ENCODE peak calls at places on chromosomes 6 and 20, in six cellular contexts. M is IMR-90, V is HepG2, N is K562, E is GM12878, O is SK-N-SH. B is an unnamed sample.

GRCh38 chr20:60046011-60046413 is 87.8 kb downstream of the CDH26 start:
- DNase-seq in M (peak), V (no peak), N (no peak), E (no peak), O (no peak), B (no peak)

GRCh38 chr6:41732601-41733348 is 2.6 kb downstream of the TFEB start:
- DNase-seq in M (no peak), V (no peak), N (no peak), E (peak), O (no peak), B (no peak)

GRCh38 chr6:12870033-12870432 is 153.5 kb downstream of the PHACTR1 start:
- DNase-seq in M (no peak), V (no peak), N (no peak), E (no peak), O (no peak), B (no peak)

GRCh38 chr20:44683263-44684046 is 31.7 kb upstream of the CCN5 start:
- DNase-seq in M (peak), V (peak), N (peak), E (peak), O (peak), B (peak)

GRCh38 chr6:6665505-6665904 is 77.0 kb downstream of the LY86 start:
- DNase-seq in M (no peak), V (no peak), N (no peak), E (no peak), O (no peak), B (no peak)

GRCh38 chr6:45681860-45682488 is 304.2 kb upstream of the SUPT3H start:
- DNase-seq in M (no peak), V (no peak), N (no peak), E (peak), O (no peak), B (no peak)

GRCh38 chr20:51800132-51800721 is 2.1 kb downstream of the SALL4 start:
- DNase-seq in M (no peak), V (peak), N (peak), E (no peak), O (peak), B (peak)

GRCh38 chr6:139418426-139419132 is 44.1 kb upstream of the CITED2 start:
- DNase-seq in M (no peak), V (no peak), N (no peak), E (no peak), O (no peak), B (no peak)

GRCh38 chr20:46108435-46108841 is 9.7 kb upstream of the CD40 start:
- DNase-seq in M (no peak), V (no peak), N (no peak), E (peak), O (no peak), B (no peak)

GRCh38 chr6:1906625-1907024 is 296.9 kb downstream of the FOXC1 start:
- DNase-seq in M (no peak), V (no peak), N (no peak), E (no peak), O (no peak), B (no peak)

GRCh38 chr20:41183391-41183790 is 46.0 kb downstream of the PLCG1 start:
- DNase-seq in M (no peak), V (no peak), N (no peak), E (no peak), O (no peak), B (no peak)

GRCh38 chr6:5141046-5141445 is 55.9 kb downstream of the PPP1R3G start:
- DNase-seq in M (peak), V (no peak), N (no peak), E (no peak), O (no peak), B (no peak)

GRCh38 chr6:137977206-137977605 is 110.1 kb downstream of the TNFAIP3 start:
- DNase-seq in M (no peak), V (no peak), N (no peak), E (no peak), O (no peak), B (no peak)

GRCh38 chr6:140320081-140320798 is 945.8 kb upstream of the CITED2 start:
- DNase-seq in M (peak), V (no peak), N (no peak), E (no peak), O (no peak), B (no peak)

GRCh38 chr6:117167520-117168271 is 97.7 kb upstream of the VGLL2 start:
- DNase-seq in M (peak), V (no peak), N (no peak), E (no peak), O (no peak), B (peak)

GRCh38 chr6:3848380-3848779 is 793 bp upstream of the FAM50B start:
- DNase-seq in M (no peak), V (no peak), N (no peak), E (no peak), O (no peak), B (no peak)

GRCh38 chr6:160420969-160421556 is 72.9 kb downstream of the SLC22A3 start:
- DNase-seq in M (no peak), V (no peak), N (no peak), E (no peak), O (no peak), B (no peak)

GRCh38 chr6:3194535-3195376 is 32.7 kb downstream of the TUBB2B start:
- DNase-seq in M (peak), V (no peak), N (no peak), E (no peak), O (peak), B (no peak)

GRCh38 chr6:18045507-18045906 is 58.1 kb upstream of the KIF13A start:
- DNase-seq in M (no peak), V (no peak), N (no peak), E (no peak), O (no peak), B (no peak)

GRCh38 chr6:3881722-3882421 is 32.7 kb downstream of the FAM50B start:
- DNase-seq in M (no peak), V (no peak), N (no peak), E (no peak), O (no peak), B (no peak)

GRCh38 chr20:44832724-44833123 is 22.4 kb upstream of the RIMS4 start:
- DNase-seq in M (no peak), V (no peak), N (no peak), E (no peak), O (no peak), B (no peak)

GRCh38 chr20:1225263-1225728 is 548 bp upstream of the RAD21L1 start:
- DNase-seq in M (no peak), V (peak), N (no peak), E (no peak), O (no peak), B (no peak)

GRCh38 chr6:88823998-88824397 is 139.4 kb downstream of the RNGTT start:
- DNase-seq in M (peak), V (peak), N (no peak), E (no peak), O (no peak), B (no peak)

GRCh38 chr6:36979343-36979742 is 6.7 kb downstream of the MTCH1 start:
- DNase-seq in M (peak), V (no peak), N (peak), E (no peak), O (peak), B (peak)

GRCh38 chr6:137024172-137024990 is 20.4 kb downstream of the IL20RA start:
- DNase-seq in M (no peak), V (no peak), N (no peak), E (no peak), O (no peak), B (no peak)

GRCh38 chr20:50913976-50914375 is 17.3 kb downstream of the ADNP start:
- DNase-seq in M (peak), V (no peak), N (peak), E (no peak), O (no peak), B (no peak)

GRCh38 chr6:52741872-52742271 is 21.4 kb downstream of the GSTA2 start:
- DNase-seq in M (no peak), V (no peak), N (no peak), E (no peak), O (no peak), B (no peak)

GRCh38 chr20:63850689-63851547 is 10.4 kb upstream of the ABHD16B start:
- DNase-seq in M (no peak), V (no peak), N (no peak), E (peak), O (no peak), B (no peak)

GRCh38 chr6:5087389-5087788 is 2.2 kb downstream of the PPP1R3G start:
- DNase-seq in M (no peak), V (no peak), N (no peak), E (no peak), O (no peak), B (no peak)

GRCh38 chr6:112342511-112342910 is 4.6 kb upstream of the RFPL4B start:
- DNase-seq in M (no peak), V (no peak), N (no peak), E (no peak), O (no peak), B (no peak)

GRCh38 chr6:147625946-147626345 is 117.5 kb downstream of the SAMD5 start:
- DNase-seq in M (no peak), V (no peak), N (no peak), E (no peak), O (no peak), B (no peak)

GRCh38 chr20:53875452-53875851 is 194.9 kb downstream of the BCAS1 start:
- DNase-seq in M (no peak), V (no peak), N (no peak), E (no peak), O (no peak), B (no peak)

GRCh38 chr20:41617059-41617921 is 887 bp downstream of the CHD6 start:
- DNase-seq in M (peak), V (peak), N (no peak), E (no peak), O (peak), B (peak)

GRCh38 chr6:113642714-113643442 is 214.3 kb upstream of the MARCKS start:
- DNase-seq in M (peak), V (peak), N (peak), E (no peak), O (peak), B (peak)

GRCh38 chr6:112318505-112318904 is 28.6 kb upstream of the RFPL4B start:
- DNase-seq in M (no peak), V (no peak), N (no peak), E (no peak), O (no peak), B (no peak)

GRCh38 chr6:168699631-168700315 is 258.8 kb downstream of the SMOC2 start:
- DNase-seq in M (no peak), V (no peak), N (no peak), E (no peak), O (peak), B (no peak)

GRCh38 chr6:20487669-20488375 is 46.4 kb upstream of the CDKAL1 start:
- DNase-seq in M (peak), V (no peak), N (no peak), E (no peak), O (no peak), B (no peak)

DNA sequence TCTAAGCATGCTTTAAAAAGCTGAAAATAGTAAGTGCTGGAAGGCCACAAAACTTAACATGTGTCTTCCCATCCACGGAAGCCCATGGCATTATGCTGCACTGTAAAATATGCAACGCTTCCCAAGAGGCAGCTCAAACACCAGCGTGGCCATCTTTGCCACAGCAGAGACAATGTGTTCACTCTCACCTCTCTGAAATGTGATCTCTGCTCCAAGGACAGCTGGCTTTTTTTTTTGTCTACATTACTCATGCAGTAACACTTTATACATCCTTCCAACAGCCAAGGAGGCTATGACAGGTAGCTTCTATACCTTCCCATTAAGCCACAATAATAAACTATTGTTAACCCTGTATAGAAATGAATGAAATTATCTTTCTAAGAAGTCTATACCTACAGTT is 49.2 kb downstream of the BLOC1S5 start:
- DNase-seq in M (peak), V (peak), N (no peak), E (no peak), O (no peak), B (no peak)
- TF ChIP-seq SMC3 in M (no peak), V (no peak), N (no peak), E (no peak), O (no peak), B (no peak)

GRCh38 chr6:67896476-67896875 is 738.6 kb upstream of the ADGRB3 start:
- DNase-seq in M (no peak), V (no peak), N (no peak), E (no peak), O (no peak), B (no peak)
- TF ChIP-seq SMC3 in M (no peak), V (no peak), N (no peak), E (no peak), O (no peak), B (no peak)

DNA sequence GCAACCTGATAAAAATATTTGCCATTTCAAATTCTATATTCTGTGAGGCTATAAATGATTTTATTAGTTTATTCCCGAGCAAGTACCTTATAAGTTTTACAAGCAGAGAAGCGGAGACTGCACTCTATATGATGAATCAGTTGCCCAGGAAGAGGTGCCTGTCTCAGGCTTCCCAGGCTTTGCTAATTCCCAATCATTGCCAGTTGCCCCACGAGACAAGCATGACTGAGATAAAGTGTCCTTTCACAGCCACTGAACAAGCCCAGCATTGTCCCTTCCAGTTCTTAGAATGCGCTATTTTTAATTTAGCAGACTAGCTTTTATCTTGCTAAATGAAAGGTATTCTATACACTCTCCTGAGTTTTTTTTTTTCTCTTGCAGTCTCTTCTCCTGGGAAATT is 260.7 kb downstream of the ALDH8A1 start:
- DNase-seq in M (no peak), V (no peak), N (no peak), E (no peak), O (peak), B (no peak)
- TF ChIP-seq SMC3 in M (no peak), V (no peak), N (no peak), E (no peak), O (no peak), B (no peak)

GRCh38 chr6:16585805-16586204 is 175.5 kb downstream of the ATXN1 start:
- DNase-seq in M (no peak), V (no peak), N (no peak), E (no peak), O (no peak), B (no peak)
- TF ChIP-seq SMC3 in M (no peak), V (no peak), N (no peak), E (no peak), O (no peak), B (no peak)

DNA sequence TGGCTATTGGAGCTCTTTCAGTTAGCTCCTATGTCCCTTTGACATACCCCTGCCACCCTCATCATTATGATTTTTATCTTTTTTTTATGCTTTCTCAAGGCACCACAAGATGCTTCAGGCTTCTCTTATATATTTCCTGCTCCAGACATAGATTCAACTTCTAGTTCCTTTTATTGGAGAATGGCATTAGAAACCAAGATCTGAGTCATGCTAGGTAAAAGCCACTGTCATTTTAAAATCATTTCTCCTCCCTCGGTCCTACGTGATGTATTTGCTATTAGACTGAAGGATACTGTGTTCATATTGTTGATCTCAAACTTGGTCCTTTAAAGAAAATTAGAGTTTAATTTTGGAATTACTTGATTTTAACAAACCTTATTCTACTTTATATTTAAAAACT is 8.3 kb downstream of the TENT5A start:
- DNase-seq in M (no peak), V (no peak), N (no peak), E (no peak), O (no peak), B (no peak)
- TF ChIP-seq SMC3 in M (no peak), V (no peak), N (no peak), E (no peak), O (no peak), B (no peak)

GRCh38 chr6:73782911-73783310 is 86.9 kb downstream of the CD109 start:
- DNase-seq in M (no peak), V (no peak), N (no peak), E (no peak), O (no peak), B (no peak)
- TF ChIP-seq SMC3 in M (no peak), V (no peak), N (no peak), E (no peak), O (no peak), B (no peak)